ENCODE peak calls at places on chromosomes 2 and 18, in six cellular contexts. One of them, this sample, is unnamed.

GRCh38 chr18:50356036-50356945 is 18.6 kb upstream of the SKA1 start:
- DNase-seq in ovary: no peak
- DNase-seq in CD8-positive, alpha-beta T cell: no peak
- DNase-seq in tibial artery: no peak
- DNase-seq in fibroblast of the aortic adventitia: no peak
- DNase-seq in A549: no peak
- DNase-seq in this sample: no peak

GRCh38 chr2:43075054-43075593 is 151.3 kb downstream of the ZFP36L2 start:
- DNase-seq in ovary: peak
- DNase-seq in CD8-positive, alpha-beta T cell: no peak
- DNase-seq in tibial artery: peak
- DNase-seq in fibroblast of the aortic adventitia: peak
- DNase-seq in A549: peak
- DNase-seq in this sample: peak

GRCh38 chr18:51390695-51391094 is 193.2 kb upstream of the MEX3C start:
- DNase-seq in ovary: no peak
- DNase-seq in CD8-positive, alpha-beta T cell: no peak
- DNase-seq in tibial artery: no peak
- DNase-seq in fibroblast of the aortic adventitia: no peak
- DNase-seq in A549: peak
- DNase-seq in this sample: no peak

GRCh38 chr2:51620830-51621229 is 588.9 kb upstream of the NRXN1 start:
- DNase-seq in ovary: no peak
- DNase-seq in CD8-positive, alpha-beta T cell: no peak
- DNase-seq in tibial artery: no peak
- DNase-seq in fibroblast of the aortic adventitia: no peak
- DNase-seq in A549: no peak
- DNase-seq in this sample: no peak

GRCh38 chr2:41199320-41199719 is 747.4 kb upstream of the SLC8A1 start:
- DNase-seq in ovary: no peak
- DNase-seq in CD8-positive, alpha-beta T cell: no peak
- DNase-seq in tibial artery: no peak
- DNase-seq in fibroblast of the aortic adventitia: no peak
- DNase-seq in A549: no peak
- DNase-seq in this sample: no peak

GRCh38 chr2:205047273-205047839 is 502.1 kb downstream of the PARD3B start:
- DNase-seq in ovary: no peak
- DNase-seq in CD8-positive, alpha-beta T cell: no peak
- DNase-seq in tibial artery: no peak
- DNase-seq in fibroblast of the aortic adventitia: no peak
- DNase-seq in A549: no peak
- DNase-seq in this sample: no peak

GRCh38 chr18:3525870-3526420 is 76.0 kb downstream of the TGIF1 start:
- DNase-seq in ovary: no peak
- DNase-seq in CD8-positive, alpha-beta T cell: peak
- DNase-seq in tibial artery: no peak
- DNase-seq in fibroblast of the aortic adventitia: no peak
- DNase-seq in A549: no peak
- DNase-seq in this sample: no peak

GRCh38 chr2:134900151-134900550 is 18.5 kb upstream of the CCNT2 start:
- DNase-seq in ovary: no peak
- DNase-seq in CD8-positive, alpha-beta T cell: no peak
- DNase-seq in tibial artery: no peak
- DNase-seq in fibroblast of the aortic adventitia: peak
- DNase-seq in A549: no peak
- DNase-seq in this sample: peak

GRCh38 chr2:223967981-223968380 is 10.7 kb downstream of the MRPL44 start:
- DNase-seq in ovary: no peak
- DNase-seq in CD8-positive, alpha-beta T cell: no peak
- DNase-seq in tibial artery: no peak
- DNase-seq in fibroblast of the aortic adventitia: peak
- DNase-seq in A549: no peak
- DNase-seq in this sample: no peak

GRCh38 chr2:105235388-105236059 is 6.0 kb upstream of the GPR45 start:
- DNase-seq in ovary: peak
- DNase-seq in CD8-positive, alpha-beta T cell: peak
- DNase-seq in tibial artery: peak
- DNase-seq in fibroblast of the aortic adventitia: peak
- DNase-seq in A549: peak
- DNase-seq in this sample: peak

GRCh38 chr18:26473721-26474120 is 74.6 kb downstream of the KCTD1 start:
- DNase-seq in ovary: no peak
- DNase-seq in CD8-positive, alpha-beta T cell: no peak
- DNase-seq in tibial artery: no peak
- DNase-seq in fibroblast of the aortic adventitia: peak
- DNase-seq in A549: no peak
- DNase-seq in this sample: no peak

GRCh38 chr2:35651688-35652323 is 703.8 kb upstream of the CRIM1 start:
- DNase-seq in ovary: no peak
- DNase-seq in CD8-positive, alpha-beta T cell: no peak
- DNase-seq in tibial artery: no peak
- DNase-seq in fibroblast of the aortic adventitia: no peak
- DNase-seq in A549: no peak
- DNase-seq in this sample: no peak

GRCh38 chr2:79087785-79088364 is at the start of gene REG1B:
- DNase-seq in ovary: no peak
- DNase-seq in CD8-positive, alpha-beta T cell: no peak
- DNase-seq in tibial artery: no peak
- DNase-seq in fibroblast of the aortic adventitia: no peak
- DNase-seq in A549: no peak
- DNase-seq in this sample: no peak

GRCh38 chr18:21393986-21394385 is 152.0 kb downstream of the GREB1L start:
- DNase-seq in ovary: no peak
- DNase-seq in CD8-positive, alpha-beta T cell: no peak
- DNase-seq in tibial artery: peak
- DNase-seq in fibroblast of the aortic adventitia: peak
- DNase-seq in A549: no peak
- DNase-seq in this sample: no peak

GRCh38 chr2:119338826-119339561 is 27.6 kb downstream of the C2orf76 start:
- DNase-seq in ovary: no peak
- DNase-seq in CD8-positive, alpha-beta T cell: peak
- DNase-seq in tibial artery: peak
- DNase-seq in fibroblast of the aortic adventitia: no peak
- DNase-seq in A549: no peak
- DNase-seq in this sample: no peak

GRCh38 chr2:176484838-176485237 is 215.6 kb downstream of the MTX2 start:
- DNase-seq in ovary: no peak
- DNase-seq in CD8-positive, alpha-beta T cell: no peak
- DNase-seq in tibial artery: no peak
- DNase-seq in fibroblast of the aortic adventitia: peak
- DNase-seq in A549: no peak
- DNase-seq in this sample: no peak

GRCh38 chr2:82391386-82391785 is 2067.7 kb downstream of the SUCLG1 start:
- DNase-seq in ovary: no peak
- DNase-seq in CD8-positive, alpha-beta T cell: no peak
- DNase-seq in tibial artery: no peak
- DNase-seq in fibroblast of the aortic adventitia: no peak
- DNase-seq in A549: no peak
- DNase-seq in this sample: no peak

GRCh38 chr18:48832961-48833700 is 117.6 kb downstream of the SMAD7 start:
- DNase-seq in ovary: peak
- DNase-seq in CD8-positive, alpha-beta T cell: no peak
- DNase-seq in tibial artery: peak
- DNase-seq in fibroblast of the aortic adventitia: peak
- DNase-seq in A549: peak
- DNase-seq in this sample: peak

GRCh38 chr18:48835119-48835518 is 115.6 kb downstream of the SMAD7 start:
- DNase-seq in ovary: no peak
- DNase-seq in CD8-positive, alpha-beta T cell: no peak
- DNase-seq in tibial artery: no peak
- DNase-seq in fibroblast of the aortic adventitia: no peak
- DNase-seq in A549: no peak
- DNase-seq in this sample: no peak

GRCh38 chr18:48833701-48834394 is 116.9 kb downstream of the SMAD7 start:
- DNase-seq in ovary: peak
- DNase-seq in CD8-positive, alpha-beta T cell: peak
- DNase-seq in tibial artery: peak
- DNase-seq in fibroblast of the aortic adventitia: no peak
- DNase-seq in A549: no peak
- DNase-seq in this sample: no peak

GRCh38 chr18:48835745-48836191 is 115.0 kb downstream of the SMAD7 start:
- DNase-seq in ovary: peak
- DNase-seq in CD8-positive, alpha-beta T cell: no peak
- DNase-seq in tibial artery: peak
- DNase-seq in fibroblast of the aortic adventitia: no peak
- DNase-seq in A549: no peak
- DNase-seq in this sample: no peak

DNA sequence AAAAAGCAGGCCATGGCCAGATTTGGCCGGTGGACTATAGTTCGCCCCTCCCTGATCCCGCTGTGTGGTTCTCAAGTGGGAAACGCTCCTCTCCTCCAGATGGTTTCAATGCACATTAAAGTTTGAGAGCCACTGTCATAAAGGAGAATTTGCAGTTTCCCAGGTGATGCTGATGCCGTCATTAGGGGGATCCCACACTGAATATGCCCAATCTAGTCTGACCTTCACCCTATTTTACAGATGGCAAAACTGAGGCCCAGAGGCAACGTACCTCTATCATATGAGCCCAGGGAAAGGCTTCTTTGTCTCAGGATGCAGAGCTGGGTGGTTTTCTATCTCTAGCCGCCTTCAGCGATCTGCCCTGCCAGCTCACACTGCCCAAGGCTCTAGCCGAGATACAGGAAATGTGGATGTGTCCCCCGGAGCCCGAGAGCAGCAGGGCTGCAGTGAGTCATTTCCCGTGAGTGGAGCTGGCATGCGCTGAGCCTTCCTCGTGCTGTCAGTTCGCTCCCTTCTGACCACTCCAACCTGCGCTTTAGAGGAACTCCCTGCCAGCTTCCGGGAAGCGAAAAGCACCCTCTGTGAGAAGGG is 116.2 kb downstream of the SMAD7 start:
- DNase-seq in ovary: peak
- DNase-seq in CD8-positive, alpha-beta T cell: peak
- DNase-seq in tibial artery: peak
- DNase-seq in fibroblast of the aortic adventitia: peak
- DNase-seq in A549: peak
- DNase-seq in this sample: peak
- H3K4me3 ChIP-seq in ovary: no peak
- H3K4me3 ChIP-seq in CD8-positive, alpha-beta T cell: peak
- H3K4me3 ChIP-seq in tibial artery: peak
- H3K4me3 ChIP-seq in fibroblast of the aortic adventitia: no peak
- H3K4me3 ChIP-seq in A549: peak
- H3K4me3 ChIP-seq in this sample: no peak

GRCh38 chr2:126749537-126749936 is 93.6 kb downstream of the GYPC start:
- DNase-seq in ovary: no peak
- DNase-seq in CD8-positive, alpha-beta T cell: no peak
- DNase-seq in tibial artery: no peak
- DNase-seq in fibroblast of the aortic adventitia: peak
- DNase-seq in A549: no peak
- DNase-seq in this sample: no peak
- TF ChIP-seq CTCF in ovary: no peak
- TF ChIP-seq CTCF in CD8-positive, alpha-beta T cell: no peak
- TF ChIP-seq CTCF in tibial artery: peak
- TF ChIP-seq CTCF in fibroblast of the aortic adventitia: peak
- TF ChIP-seq CTCF in A549: no peak
- TF ChIP-seq CTCF in this sample: peak

GRCh38 chr18:9188359-9189231 is 52.0 kb downstream of the ANKRD12 start:
- DNase-seq in ovary: no peak
- DNase-seq in CD8-positive, alpha-beta T cell: no peak
- DNase-seq in tibial artery: no peak
- DNase-seq in fibroblast of the aortic adventitia: no peak
- DNase-seq in A549: no peak
- DNase-seq in this sample: no peak

GRCh38 chr18:9182852-9183399 is 46.3 kb downstream of the ANKRD12 start:
- DNase-seq in ovary: no peak
- DNase-seq in CD8-positive, alpha-beta T cell: no peak
- DNase-seq in tibial artery: no peak
- DNase-seq in fibroblast of the aortic adventitia: no peak
- DNase-seq in A549: no peak
- DNase-seq in this sample: no peak

GRCh38 chr18:9181275-9181674 is 44.7 kb downstream of the ANKRD12 start:
- DNase-seq in ovary: no peak
- DNase-seq in CD8-positive, alpha-beta T cell: no peak
- DNase-seq in tibial artery: no peak
- DNase-seq in fibroblast of the aortic adventitia: no peak
- DNase-seq in A549: no peak
- DNase-seq in this sample: no peak

GRCh38 chr18:9184998-9185613 is 48.5 kb downstream of the ANKRD12 start:
- DNase-seq in ovary: no peak
- DNase-seq in CD8-positive, alpha-beta T cell: no peak
- DNase-seq in tibial artery: no peak
- DNase-seq in fibroblast of the aortic adventitia: no peak
- DNase-seq in A549: no peak
- DNase-seq in this sample: no peak
- H3K4me3 ChIP-seq in ovary: no peak
- H3K4me3 ChIP-seq in CD8-positive, alpha-beta T cell: no peak
- H3K4me3 ChIP-seq in tibial artery: no peak
- H3K4me3 ChIP-seq in fibroblast of the aortic adventitia: no peak
- H3K4me3 ChIP-seq in A549: no peak
- H3K4me3 ChIP-seq in this sample: no peak

GRCh38 chr2:236569593-236569973 is at the start of gene ACKR3:
- DNase-seq in ovary: peak
- DNase-seq in CD8-positive, alpha-beta T cell: peak
- DNase-seq in tibial artery: peak
- DNase-seq in fibroblast of the aortic adventitia: peak
- DNase-seq in A549: peak
- DNase-seq in this sample: peak

GRCh38 chr2:236566596-236566995 is 3.0 kb upstream of the ACKR3 start:
- DNase-seq in ovary: no peak
- DNase-seq in CD8-positive, alpha-beta T cell: no peak
- DNase-seq in tibial artery: no peak
- DNase-seq in fibroblast of the aortic adventitia: no peak
- DNase-seq in A549: no peak
- DNase-seq in this sample: no peak

GRCh38 chr2:236570081-236570979 is 705 bp downstream of the ACKR3 start:
- DNase-seq in ovary: no peak
- DNase-seq in CD8-positive, alpha-beta T cell: no peak
- DNase-seq in tibial artery: no peak
- DNase-seq in fibroblast of the aortic adventitia: no peak
- DNase-seq in A549: no peak
- DNase-seq in this sample: no peak

GRCh38 chr2:236568922-236569592 is 568 bp upstream of the ACKR3 start:
- DNase-seq in ovary: no peak
- DNase-seq in CD8-positive, alpha-beta T cell: no peak
- DNase-seq in tibial artery: no peak
- DNase-seq in fibroblast of the aortic adventitia: no peak
- DNase-seq in A549: no peak
- DNase-seq in this sample: no peak

DNA sequence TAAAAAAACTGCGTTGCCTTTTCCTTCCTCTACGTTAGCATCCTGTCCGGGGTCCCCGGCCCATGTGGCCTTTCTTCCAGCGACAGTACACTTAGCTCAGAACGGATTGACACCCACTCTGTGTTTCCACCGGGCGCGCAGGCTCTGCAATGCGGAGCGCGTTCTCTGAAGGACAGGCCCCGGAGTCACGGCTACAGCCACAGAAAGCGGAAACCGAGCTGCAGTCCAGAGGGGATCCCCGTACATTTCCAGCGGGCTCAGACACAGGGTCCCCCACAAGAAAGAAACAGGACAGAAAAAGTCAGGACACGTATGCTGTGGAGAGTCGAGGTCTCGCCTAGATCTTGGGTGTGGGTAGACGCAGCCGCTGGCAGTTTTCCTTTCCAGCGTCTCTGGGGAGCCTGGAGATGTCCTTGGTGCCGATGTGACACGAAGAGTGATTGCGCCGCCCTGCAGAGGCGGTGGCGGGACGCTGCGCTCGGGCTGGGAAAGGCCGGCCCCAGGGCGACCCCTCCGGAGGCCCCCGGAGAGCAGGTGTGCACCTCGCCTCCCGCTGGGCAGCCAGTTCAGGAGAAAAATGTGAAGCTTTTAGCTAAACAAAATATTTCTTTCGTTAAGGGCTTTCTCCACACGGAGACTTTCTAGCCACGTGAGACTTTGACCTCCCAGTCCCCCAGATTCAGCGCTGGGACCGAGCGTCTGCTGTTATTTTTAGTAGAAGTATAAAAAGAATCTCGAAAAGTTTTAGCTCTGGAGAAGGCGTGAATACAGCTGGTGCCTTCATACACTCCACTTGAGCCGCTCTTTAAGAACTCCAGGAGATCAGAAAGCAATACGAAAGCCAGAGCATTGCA is 1.3 kb upstream of the ACKR3 start:
- DNase-seq in ovary: peak
- DNase-seq in CD8-positive, alpha-beta T cell: no peak
- DNase-seq in tibial artery: peak
- DNase-seq in fibroblast of the aortic adventitia: no peak
- DNase-seq in A549: no peak
- DNase-seq in this sample: no peak
- TF ChIP-seq CTCF in ovary: no peak
- TF ChIP-seq CTCF in CD8-positive, alpha-beta T cell: no peak
- TF ChIP-seq CTCF in tibial artery: no peak
- TF ChIP-seq CTCF in fibroblast of the aortic adventitia: no peak
- TF ChIP-seq CTCF in A549: no peak
- TF ChIP-seq CTCF in this sample: no peak

This sample was measured in HFF-Myc.